ENCODE peak calls at places on chromosomes 6 and 20, in seven cellular contexts. V is EH; P is left cardiac atrium; E is activated naive CD8-positive, alpha-beta T cell treated with anti-CD3 and anti-CD28 coated beads for 36 hours; S is iris pigment epithelial cell; G is HuH-7.5; H is GM23248. L is an unnamed sample.

GRCh38 chr20:41367393-41367695 is 726 bp upstream of the EMILIN3 start:
- DNase-seq in V (no peak), P (no peak), E (no peak), S (no peak), G (no peak), H (no peak), L (no peak)

GRCh38 chr6:38493929-38494547 is 145.7 kb downstream of the BTBD9 start:
- DNase-seq in V (peak; percentile 72), P (peak; percentile 63), E (peak; percentile 57), S (peak; percentile 72), G (no peak), H (peak; percentile 53), L (peak; percentile 78)

GRCh38 chr20:41072099-41072798 is 43.6 kb downstream of the TOP1 start:
- DNase-seq in V (peak; percentile 94), P (peak; percentile 30), E (no peak), S (peak; percentile 93), G (no peak), H (peak; percentile 91), L (no peak)

GRCh38 chr20:53494753-53495152 is 98.9 kb downstream of the ZNF217 start:
- DNase-seq in V (no peak), P (no peak), E (no peak), S (no peak), G (no peak), H (no peak), L (no peak)

GRCh38 chr6:37130704-37131103 is 39.2 kb upstream of the PIM1 start:
- DNase-seq in V (peak; percentile 64), P (peak; percentile 55), E (no peak), S (peak; percentile 56), G (no peak), H (peak; percentile 63), L (no peak)

GRCh38 chr6:14441371-14441781 is 323.8 kb downstream of the CD83 start:
- DNase-seq in V (peak; percentile 66), P (no peak), E (no peak), S (no peak), G (no peak), H (peak; percentile 48), L (no peak)

GRCh38 chr20:57383447-57384347 is 7.5 kb upstream of the RBM38 start:
- DNase-seq in V (no peak), P (no peak), E (no peak), S (no peak), G (no peak), H (no peak), L (no peak)

GRCh38 chr6:31546339-31546961 is at the start of gene ATP6V1G2:
- DNase-seq in V (peak; percentile 93), P (peak; percentile 87), E (peak; percentile 90), S (peak; percentile 91), G (peak; percentile 46), H (peak; percentile 92), L (peak; percentile 94)

GRCh38 chr6:40485300-40485699 is 101.9 kb downstream of the LRFN2 start:
- DNase-seq in V (no peak), P (no peak), E (no peak), S (no peak), G (no peak), H (no peak), L (no peak)

GRCh38 chr20:57680934-57681914 is 28.6 kb downstream of the PMEPA1 start:
- DNase-seq in V (no peak), P (no peak), E (peak; percentile 32), S (no peak), G (no peak), H (no peak), L (no peak)

GRCh38 chr6:20922743-20923142 is 388.5 kb downstream of the CDKAL1 start:
- DNase-seq in V (peak; percentile 10), P (no peak), E (no peak), S (no peak), G (no peak), H (no peak), L (no peak)

GRCh38 chr6:18441253-18441979 is 54.3 kb downstream of the RNF144B start:
- DNase-seq in V (no peak), P (no peak), E (no peak), S (no peak), G (no peak), H (no peak), L (no peak)

GRCh38 chr20:63255911-63256704 is 1.8 kb upstream of the NKAIN4 start:
- DNase-seq in V (no peak), P (no peak), E (no peak), S (no peak), G (no peak), H (no peak), L (peak; percentile 47)

GRCh38 chr6:163320402-163320801 is 94.1 kb upstream of the QKI start:
- DNase-seq in V (no peak), P (no peak), E (no peak), S (no peak), G (no peak), H (no peak), L (no peak)

GRCh38 chr20:56343861-56344381 is 14.9 kb upstream of the FAM210B start:
- DNase-seq in V (peak; percentile 46), P (peak; percentile 42), E (peak; percentile 56), S (peak; percentile 57), G (no peak), H (peak; percentile 75), L (no peak)

GRCh38 chr6:20328266-20328946 is 73.3 kb upstream of the E2F3 start:
- DNase-seq in V (no peak), P (no peak), E (no peak), S (no peak), G (no peak), H (no peak), L (no peak)

GRCh38 chr6:109781001-109781400 is 89.9 kb downstream of the FIG4 start:
- DNase-seq in V (no peak), P (no peak), E (no peak), S (peak; percentile 44), G (no peak), H (no peak), L (no peak)

GRCh38 chr6:27825025-27825823 is 87.0 kb downstream of the OR2B2 start:
- DNase-seq in V (no peak), P (no peak), E (no peak), S (peak; percentile 20), G (no peak), H (no peak), L (no peak)

GRCh38 chr20:34024733-34025351 is 31.1 kb downstream of the RALY start:
- DNase-seq in V (no peak), P (no peak), E (no peak), S (no peak), G (no peak), H (no peak), L (no peak)

GRCh38 chr6:3361312-3362037 is 95.4 kb downstream of the SLC22A23 start:
- DNase-seq in V (no peak), P (no peak), E (no peak), S (no peak), G (no peak), H (no peak), L (no peak)

GRCh38 chr20:18985551-18985950 is 172.0 kb downstream of the SCP2D1 start:
- DNase-seq in V (no peak), P (no peak), E (no peak), S (no peak), G (no peak), H (no peak), L (no peak)

GRCh38 chr20:64053841-64054661 is 4.6 kb upstream of the SOX18 start:
- DNase-seq in V (no peak), P (peak; percentile 88), E (no peak), S (no peak), G (peak; percentile 66), H (no peak), L (no peak)

GRCh38 chr20:13611726-13612125 is 27.0 kb downstream of the TASP1 start:
- DNase-seq in V (no peak), P (no peak), E (no peak), S (peak; percentile 18), G (no peak), H (no peak), L (no peak)

GRCh38 chr20:35007413-35007812 is 51.7 kb downstream of the MYH7B start:
- DNase-seq in V (no peak), P (peak; percentile 11), E (no peak), S (no peak), G (no peak), H (no peak), L (no peak)

GRCh38 chr6:117380298-117380697 is 45.4 kb downstream of the ROS1 start:
- DNase-seq in V (no peak), P (no peak), E (no peak), S (no peak), G (no peak), H (no peak), L (no peak)

GRCh38 chr6:33925869-33926268 is 122.1 kb upstream of the MLN start:
- DNase-seq in V (no peak), P (no peak), E (no peak), S (no peak), G (no peak), H (no peak), L (peak; percentile 47)

GRCh38 chr20:57417830-57418780 is 26.9 kb downstream of the RBM38 start:
- DNase-seq in V (no peak), P (no peak), E (no peak), S (no peak), G (no peak), H (no peak), L (no peak)

GRCh38 chr6:106473807-106474206 is 113.3 kb downstream of the CRYBG1 start:
- DNase-seq in V (peak; percentile 28), P (no peak), E (no peak), S (peak; percentile 90), G (no peak), H (peak; percentile 85), L (no peak)

GRCh38 chr6:121838842-121839241 is 403.4 kb downstream of the GJA1 start:
- DNase-seq in V (peak; percentile 64), P (peak; percentile 27), E (no peak), S (peak; percentile 74), G (no peak), H (no peak), L (no peak)

GRCh38 chr6:44655368-44656342 is 268.1 kb downstream of the CDC5L start:
- DNase-seq in V (peak; percentile 68), P (peak; percentile 77), E (peak; percentile 78), S (peak; percentile 64), G (peak; percentile 45), H (peak; percentile 76), L (no peak)

GRCh38 chr20:38250607-38251006 is 9.9 kb downstream of the KIAA1755 start:
- DNase-seq in V (no peak), P (no peak), E (no peak), S (no peak), G (no peak), H (no peak), L (no peak)

GRCh38 chr20:57047281-57048026 is 219.0 kb downstream of the BMP7 start:
- DNase-seq in V (no peak), P (no peak), E (no peak), S (no peak), G (peak; percentile 64), H (no peak), L (no peak)

GRCh38 chr6:126206504-126207246 is 133.2 kb upstream of the CENPW start:
- DNase-seq in V (no peak), P (no peak), E (no peak), S (no peak), G (no peak), H (no peak), L (no peak)

L was measured in DMS79 treated with DMSO at 0.1 percent for 48 hours.